ENCODE peak calls at places on chromosomes 4 and X, in ten cellular contexts. E, M, F, R, T, S, O, I, H and C are unnamed samples.

GRCh38 chr4:185896832-185897475 is 85.0 kb upstream of the SORBS2 start:
- DNase-seq in E (no peak), M (no peak), F (no peak), R (no peak), T (no peak), S (no peak), O (no peak), I (no peak), H (no peak), C (no peak)

GRCh38 chr4:27082786-27083185 is 222.1 kb downstream of the STIM2 start:
- DNase-seq in E (no peak), M (no peak), F (no peak), R (no peak), T (no peak), S (no peak), O (no peak), I (no peak), H (no peak), C (no peak)

GRCh38 chr4:81751531-81752291 is 280.0 kb upstream of the RASGEF1B start:
- DNase-seq in E (no peak), M (no peak), F (no peak), R (no peak), T (no peak), S (no peak), O (no peak), I (no peak), H (no peak), C (no peak)

GRCh38 chrX:68821616-68822015 is 7.2 kb upstream of the EFNB1 start:
- DNase-seq in E (no peak), M (no peak), F (no peak), R (no peak), T (no peak), S (no peak), O (no peak), I (no peak), H (no peak), C (no peak)

GRCh38 chr4:680931-681645 is 6.7 kb downstream of the MYL5 start:
- DNase-seq in E (no peak), M (peak; percentile 89), F (peak; percentile 21), R (peak; percentile 89), T (peak; percentile 38), S (peak; percentile 52), O (peak; percentile 77), I (no peak), H (no peak), C (no peak)

GRCh38 chr4:8030121-8030781 is 90.6 kb upstream of the AFAP1 start:
- DNase-seq in E (no peak), M (no peak), F (no peak), R (no peak), T (no peak), S (no peak), O (no peak), I (no peak), H (no peak), C (no peak)

GRCh38 chrX:137052641-137053235 is 18.9 kb upstream of the GPR101 start:
- DNase-seq in E (no peak), M (no peak), F (no peak), R (no peak), T (no peak), S (no peak), O (peak; percentile 15), I (no peak), H (no peak), C (no peak)

GRCh38 chrX:10471426-10471825 is 149.0 kb downstream of the MID1 start:
- DNase-seq in E (no peak), M (no peak), F (no peak), R (no peak), T (no peak), S (no peak), O (no peak), I (no peak), H (no peak), C (no peak)

GRCh38 chr4:74659576-74660411 is 134.5 kb downstream of the BTC start:
- DNase-seq in E (peak; percentile 40), M (no peak), F (no peak), R (no peak), T (no peak), S (no peak), O (no peak), I (no peak), H (peak; percentile 99), C (peak; percentile 100)

GRCh38 chrX:107683124-107683895 is 55.0 kb downstream of the PRPS1 start:
- DNase-seq in E (no peak), M (peak; percentile 83), F (no peak), R (no peak), T (no peak), S (no peak), O (no peak), I (no peak), H (no peak), C (no peak)